ENCODE peak calls at places on chromosomes 1 and 21, in ten cellular contexts. Z is transverse colon, O is PC-3, A is HCT116, M is heart right ventricle, P is prostate gland, Y is fibroblast of lung, N is gastrocnemius medialis, G is breast epithelium, R is MM.1S. J is an unnamed sample. For H3K4me1, the result is how much of the 10 kb centered on the place peaks cover.

GRCh38 chr1:11550664-11551283 is 71.8 kb downstream of the DISP3 start:
- DNase-seq in Z (peak), O (peak), A (peak), M (peak), P (peak), Y (peak), N (no peak), G (no peak), R (peak), J (no peak)

GRCh38 chr1:222048030-222048632 is 306.2 kb upstream of the DUSP10 start:
- DNase-seq in Z (no peak), O (peak), A (no peak), M (no peak), P (no peak), Y (peak), N (no peak), G (no peak), R (no peak), J (no peak)

GRCh38 chr1:235563513-235563912 is 59.3 kb upstream of the B3GALNT2 start:
- DNase-seq in Z (no peak), O (no peak), A (no peak), M (no peak), P (no peak), Y (no peak), N (no peak), G (no peak), R (no peak), J (no peak)

GRCh38 chr1:95229042-95229441 is 5.0 kb upstream of the RWDD3 start:
- DNase-seq in Z (no peak), O (peak), A (no peak), M (no peak), P (no peak), Y (peak), N (no peak), G (no peak), R (no peak), J (no peak)

GRCh38 chr21:36946949-36947371 is 19.5 kb downstream of the HLCS start:
- DNase-seq in Z (no peak), O (no peak), A (no peak), M (no peak), P (no peak), Y (no peak), N (no peak), G (no peak), R (no peak), J (no peak)

GRCh38 chr1:51073456-51073855 is 28.6 kb upstream of the C1orf185 start:
- DNase-seq in Z (no peak), O (no peak), A (no peak), M (no peak), P (no peak), Y (peak), N (no peak), G (no peak), R (no peak), J (no peak)

GRCh38 chr1:171814692-171815091 is 26.6 kb upstream of the DNM3 start:
- DNase-seq in Z (no peak), O (no peak), A (no peak), M (no peak), P (no peak), Y (peak), N (no peak), G (no peak), R (no peak), J (no peak)

GRCh38 chr1:115495603-115496002 is 146.2 kb upstream of the VANGL1 start:
- DNase-seq in Z (no peak), O (peak), A (no peak), M (no peak), P (no peak), Y (peak), N (no peak), G (no peak), R (no peak), J (no peak)

GRCh38 chr1:111513410-111514020 is 10.1 kb upstream of the ADORA3 start:
- DNase-seq in Z (no peak), O (no peak), A (no peak), M (no peak), P (no peak), Y (no peak), N (no peak), G (no peak), R (no peak), J (no peak)

GRCh38 chr1:18796950-18797349 is 62.5 kb downstream of the TAS1R2 start:
- DNase-seq in Z (no peak), O (no peak), A (no peak), M (no peak), P (no peak), Y (no peak), N (no peak), G (no peak), R (no peak), J (no peak)

GRCh38 chr21:45592208-45592619 is 50.0 kb upstream of the SLC19A1 start:
- DNase-seq in Z (peak), O (no peak), A (no peak), M (no peak), P (no peak), Y (no peak), N (no peak), G (no peak), R (peak), J (no peak)

GRCh38 chr1:13807213-13807612 is 107.2 kb downstream of the PRDM2 start:
- DNase-seq in Z (peak), O (peak), A (peak), M (no peak), P (peak), Y (no peak), N (no peak), G (no peak), R (no peak), J (no peak)

GRCh38 chr21:37829447-37829846 is 86.8 kb downstream of the KCNJ6 start:
- DNase-seq in Z (peak), O (peak), A (no peak), M (no peak), P (no peak), Y (peak), N (no peak), G (no peak), R (no peak), J (no peak)

GRCh38 chr1:59262631-59263030 is 34.3 kb upstream of the FGGY start:
- DNase-seq in Z (no peak), O (no peak), A (no peak), M (no peak), P (no peak), Y (no peak), N (peak), G (no peak), R (no peak), J (no peak)

GRCh38 chr1:161092621-161093028 is 3.3 kb upstream of the NECTIN4 start:
- DNase-seq in Z (no peak), O (peak), A (no peak), M (no peak), P (no peak), Y (peak), N (no peak), G (peak), R (no peak), J (no peak)

GRCh38 chr1:26378088-26378878 is 5.7 kb upstream of the ZNF683 start:
- DNase-seq in Z (peak), O (peak), A (no peak), M (no peak), P (no peak), Y (peak), N (no peak), G (no peak), R (peak), J (peak)

GRCh38 chr1:26530898-26531598 is 1.5 kb downstream of the RPS6KA1 start:
- DNase-seq in Z (peak), O (peak), A (peak), M (no peak), P (peak), Y (peak), N (no peak), G (peak), R (no peak), J (peak)

GRCh38 chr1:209761021-209761635 is 5.3 kb downstream of the TRAF3IP3 start:
- DNase-seq in Z (no peak), O (no peak), A (no peak), M (no peak), P (no peak), Y (no peak), N (no peak), G (no peak), R (no peak), J (no peak)

GRCh38 chr1:15796086-15796462 is 11.4 kb downstream of the UQCRHL start:
- DNase-seq in Z (no peak), O (no peak), A (no peak), M (no peak), P (no peak), Y (no peak), N (no peak), G (no peak), R (no peak), J (no peak)

GRCh38 chr1:10906866-10907519 is 105.5 kb upstream of the TARDBP start:
- DNase-seq in Z (no peak), O (no peak), A (no peak), M (no peak), P (no peak), Y (no peak), N (no peak), G (no peak), R (no peak), J (no peak)

GRCh38 chr1:155759966-155760630 is 71.2 kb downstream of the DAP3 start:
- DNase-seq in Z (no peak), O (peak), A (no peak), M (no peak), P (no peak), Y (peak), N (no peak), G (no peak), R (no peak), J (peak)

GRCh38 chr1:244672961-244673695 is 20.2 kb downstream of the DESI2 start:
- DNase-seq in Z (no peak), O (no peak), A (no peak), M (no peak), P (no peak), Y (peak), N (no peak), G (no peak), R (no peak), J (no peak)

GRCh38 chr1:83033682-83034081 is 965.2 kb downstream of the TTLL7 start:
- DNase-seq in Z (no peak), O (peak), A (no peak), M (no peak), P (no peak), Y (peak), N (no peak), G (no peak), R (no peak), J (peak)

GRCh38 chr1:1058088-1058905 is 15.8 kb downstream of the RNF223 start:
- DNase-seq in Z (no peak), O (peak), A (no peak), M (no peak), P (no peak), Y (no peak), N (no peak), G (no peak), R (no peak), J (no peak)

GRCh38 chr1:181149326-181150000 is 61.0 kb downstream of the IER5 start:
- DNase-seq in Z (peak), O (no peak), A (no peak), M (no peak), P (no peak), Y (no peak), N (no peak), G (no peak), R (peak), J (no peak)

GRCh38 chr1:170624141-170624540 is 39.8 kb upstream of the PRRX1 start:
- DNase-seq in Z (no peak), O (no peak), A (no peak), M (no peak), P (no peak), Y (no peak), N (no peak), G (no peak), R (peak), J (no peak)

GRCh38 chr1:3471356-3472087 is 17.1 kb downstream of the ARHGEF16 start:
- DNase-seq in Z (no peak), O (no peak), A (no peak), M (peak), P (no peak), Y (peak), N (peak), G (no peak), R (no peak), J (no peak)

GRCh38 chr1:66761273-66761672 is 9.0 kb downstream of the DYNLT5 start:
- DNase-seq in Z (no peak), O (peak), A (no peak), M (no peak), P (no peak), Y (no peak), N (no peak), G (no peak), R (no peak), J (no peak)

DNA sequence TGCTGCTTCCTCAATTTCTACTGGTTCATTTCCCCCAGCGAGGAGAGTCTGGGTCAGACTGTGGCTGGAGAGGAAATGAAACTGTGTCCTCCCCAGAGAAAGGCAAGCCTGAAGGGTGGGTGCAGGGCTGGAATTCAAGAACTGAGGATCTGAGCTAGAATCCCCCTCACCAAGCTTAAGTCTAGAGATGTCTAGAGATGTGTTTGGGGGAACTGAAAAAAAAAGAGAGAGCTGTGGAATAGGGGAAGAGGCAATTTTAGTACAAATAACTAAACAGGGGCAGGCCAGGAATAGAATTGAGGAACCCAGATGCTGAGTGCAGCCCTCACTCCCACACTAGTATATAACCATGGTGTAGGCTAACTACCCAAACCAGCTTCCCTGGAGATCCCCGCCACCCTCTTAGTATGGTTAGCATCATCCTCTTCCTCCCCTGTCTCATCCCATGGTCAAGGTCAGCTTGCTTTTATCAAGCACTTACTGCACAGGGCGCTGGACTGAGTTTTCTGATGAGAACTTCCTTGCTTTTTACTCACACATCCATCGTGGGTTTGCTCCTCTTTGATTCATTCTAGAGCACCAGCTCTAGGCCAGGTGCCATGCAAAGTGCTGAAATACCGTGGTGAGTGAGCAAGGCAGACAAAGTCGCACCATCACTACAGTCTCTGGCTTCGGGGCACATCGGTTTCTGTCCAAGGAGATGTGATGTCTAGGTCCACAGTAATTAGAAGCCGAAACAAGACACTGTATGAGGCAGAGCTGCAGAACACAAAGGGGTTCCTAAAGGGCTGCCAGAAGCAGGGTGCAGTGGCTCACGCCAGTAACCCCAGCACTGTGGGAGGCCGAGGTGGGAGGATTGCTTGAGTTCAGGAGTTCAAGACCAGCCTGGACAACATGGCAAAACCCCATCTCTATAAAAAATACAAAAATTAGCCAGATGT is 112.9 kb upstream of the IPO9 start:
- DNase-seq in Z (no peak), O (no peak), A (no peak), M (no peak), P (no peak), Y (no peak), N (no peak), G (no peak), R (no peak), J (no peak)
- H3K4me1 ChIP-seq in Z (half or more), O (under half), A (half or more), M (half or more), P (under half), Y (half or more), N (half or more), G (under half), R (under half), J (half or more)

GRCh38 chr1:30777906-30778155 is 20.3 kb upstream of the LAPTM5 start:
- DNase-seq in Z (no peak), O (no peak), A (no peak), M (no peak), P (no peak), Y (no peak), N (no peak), G (no peak), R (no peak), J (no peak)
- TF ChIP-seq CTCF in Z (no peak), O (peak), A (no peak), M (no peak), P (no peak), Y (peak), N (no peak), G (no peak), R (peak), J (no peak)

GRCh38 chr1:93756656-93757055 is 75.0 kb upstream of the BCAR3 start:
- DNase-seq in Z (no peak), O (peak), A (no peak), M (no peak), P (no peak), Y (peak), N (no peak), G (no peak), R (no peak), J (no peak)

GRCh38 chr1:93753766-93754763 is 72.4 kb upstream of the BCAR3 start:
- DNase-seq in Z (no peak), O (peak), A (no peak), M (no peak), P (no peak), Y (peak), N (no peak), G (peak), R (no peak), J (peak)

GRCh38 chr1:93763981-93764750 is 82.5 kb upstream of the BCAR3 start:
- DNase-seq in Z (no peak), O (no peak), A (no peak), M (no peak), P (no peak), Y (no peak), N (no peak), G (no peak), R (no peak), J (no peak)

DNA sequence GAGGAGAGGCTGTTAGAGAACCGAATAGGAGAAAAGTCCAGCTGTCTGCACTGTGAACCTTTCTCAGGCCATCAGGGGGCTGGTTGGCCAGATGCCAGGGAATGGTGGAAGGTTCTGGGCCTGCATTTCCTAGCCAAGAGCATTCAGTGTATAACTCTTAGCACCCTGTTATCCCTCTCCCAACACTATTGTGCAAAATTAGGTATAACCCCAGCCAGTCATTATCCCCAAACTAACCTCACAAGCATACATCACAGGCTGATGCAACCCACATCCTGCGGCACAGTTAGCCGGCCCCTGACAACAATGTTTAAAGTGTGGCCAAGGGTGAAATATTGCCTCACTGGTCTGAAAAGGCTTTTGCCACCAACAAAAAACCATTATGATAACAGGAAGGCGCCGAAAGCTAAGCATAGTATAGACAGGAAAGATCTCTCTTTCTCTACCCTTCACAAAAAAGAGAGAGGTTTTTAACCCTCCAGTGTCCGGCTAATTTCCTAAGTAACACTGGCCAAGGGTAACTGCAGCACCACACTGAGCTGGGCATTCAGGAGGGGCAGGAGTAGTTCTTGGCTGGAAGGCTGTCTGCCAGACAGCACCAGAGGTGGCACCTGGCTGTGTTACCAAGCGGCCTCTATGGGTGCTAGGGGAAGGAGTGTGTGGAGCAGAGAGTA is 77.3 kb upstream of the BCAR3 start:
- DNase-seq in Z (no peak), O (peak), A (no peak), M (peak), P (no peak), Y (peak), N (no peak), G (no peak), R (no peak), J (no peak)
- H3K27ac ChIP-seq in Z (no peak), O (peak), A (no peak), M (no peak), P (no peak), Y (no peak), N (no peak), G (peak), R (no peak), J (no peak)

DNA sequence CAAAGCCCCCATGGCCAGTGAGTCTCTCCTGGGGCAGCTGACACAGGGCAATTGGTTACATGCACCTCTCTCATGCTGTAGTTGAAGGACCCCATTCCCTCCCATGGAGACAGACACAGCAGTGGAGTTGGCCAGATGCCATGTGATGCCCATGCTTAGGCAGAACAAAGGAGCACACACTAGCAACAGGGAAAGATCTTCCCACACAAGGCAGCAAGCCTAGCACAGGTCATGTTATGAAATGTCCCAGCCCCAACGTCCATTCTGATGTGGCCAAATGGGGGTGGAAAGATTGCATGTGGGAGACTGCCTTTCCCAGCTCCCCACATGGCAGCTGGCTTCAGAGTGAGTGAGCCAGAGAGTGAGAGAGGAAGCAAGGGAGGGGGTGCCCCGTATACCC is 34.5 kb downstream of the AADACL4 start:
- DNase-seq in Z (no peak), O (no peak), A (no peak), M (no peak), P (no peak), Y (no peak), N (no peak), G (peak), R (no peak), J (no peak)
- H3K4me1 ChIP-seq in Z (under half), O (under half), A (under half), M (under half), P (under half), Y (under half), N (under half), G (under half), R (under half), J (under half)

GRCh38 chr1:236748471-236748870 is 46.6 kb upstream of the MTR start:
- DNase-seq in Z (no peak), O (peak), A (peak), M (no peak), P (no peak), Y (no peak), N (no peak), G (no peak), R (no peak), J (no peak)
- TF ChIP-seq CTCF in Z (no peak), O (peak), A (peak), M (no peak), P (no peak), Y (peak), N (no peak), G (peak), R (peak), J (no peak)

GRCh38 chr1:84688461-84689061 is 1.7 kb downstream of the SSX2IP start:
- DNase-seq in Z (no peak), O (peak), A (no peak), M (no peak), P (no peak), Y (peak), N (no peak), G (no peak), R (no peak), J (no peak)
- H3K27ac ChIP-seq in Z (peak), O (no peak), A (no peak), M (no peak), P (no peak), Y (no peak), N (no peak), G (no peak), R (no peak), J (peak)

J was measured in keratinocyte.